ENCODE peak calls at places on chromosomes 16 and 17, in nine cellular contexts. W is CD8-positive, alpha-beta memory T cell; X is mesenchymal stem cell; K is aorta; G is iPS DF 6.9; B is mesendoderm; V is cardiac muscle cell; N is GM23338; S is left ventricle myocardium inferior. R is an unnamed sample.

GRCh38 chr16:30896890-30897730 is 696 bp downstream of the CTF1 start:
- DNase-seq in W (peak; percentile 71), X (peak; percentile 96), K (peak; percentile 97), G (no peak), B (peak; percentile 98), V (peak; percentile 94), N (peak; percentile 98), S (peak; percentile 92), R (peak; percentile 58)

GRCh38 chr16:75908301-75908700 is 182.0 kb upstream of the CPHXL start:
- DNase-seq in W (no peak), X (no peak), K (no peak), G (no peak), B (no peak), V (no peak), N (no peak), S (no peak), R (no peak)

GRCh38 chr17:30957741-30958140 is 13.1 kb upstream of the RNF135 start:
- DNase-seq in W (no peak), X (no peak), K (peak; percentile 58), G (no peak), B (no peak), V (no peak), N (no peak), S (no peak), R (no peak)

GRCh38 chr17:73007447-73007846 is 85.0 kb downstream of the SLC39A11 start:
- DNase-seq in W (no peak), X (no peak), K (no peak), G (no peak), B (no peak), V (peak; percentile 54), N (no peak), S (no peak), R (no peak)

GRCh38 chr16:13343981-13344380 is 442.6 kb downstream of the SHISA9 start:
- DNase-seq in W (no peak), X (no peak), K (no peak), G (no peak), B (no peak), V (no peak), N (no peak), S (no peak), R (no peak)

GRCh38 chr17:58329035-58329807 is 626 bp upstream of the TSPOAP1 start:
- DNase-seq in W (peak; percentile 55), X (no peak), K (peak; percentile 78), G (no peak), B (peak; percentile 42), V (no peak), N (peak; percentile 77), S (peak; percentile 30), R (no peak)

GRCh38 chr17:28751600-28752366 is 8.0 kb downstream of the TRAF4 start:
- DNase-seq in W (no peak), X (no peak), K (peak; percentile 55), G (no peak), B (no peak), V (no peak), N (no peak), S (no peak), R (no peak)

GRCh38 chr17:6523330-6523729 is 33.0 kb downstream of the PITPNM3 start:
- DNase-seq in W (no peak), X (peak; percentile 8), K (peak; percentile 31), G (no peak), B (peak; percentile 83), V (peak; percentile 21), N (peak; percentile 34), S (no peak), R (no peak)

GRCh38 chr16:86083382-86084002 is 184.5 kb downstream of the IRF8 start:
- DNase-seq in W (no peak), X (no peak), K (peak; percentile 59), G (no peak), B (no peak), V (no peak), N (no peak), S (no peak), R (peak; percentile 26)

GRCh38 chr16:4347765-4348509 is 3.2 kb downstream of the PAM16 start:
- DNase-seq in W (no peak), X (no peak), K (no peak), G (no peak), B (no peak), V (no peak), N (no peak), S (no peak), R (no peak)

GRCh38 chr17:54408741-54409140 is 491.9 kb upstream of the TOM1L1 start:
- DNase-seq in W (no peak), X (no peak), K (no peak), G (no peak), B (peak; percentile 61), V (no peak), N (no peak), S (no peak), R (no peak)

GRCh38 chr17:1730345-1731193 is 6.1 kb downstream of the WDR81 start:
- DNase-seq in W (no peak), X (peak; percentile 83), K (peak; percentile 93), G (no peak), B (no peak), V (peak; percentile 97), N (no peak), S (peak; percentile 88), R (no peak)

GRCh38 chr17:76948726-76949342 is 80.6 kb downstream of the MGAT5B start:
- DNase-seq in W (no peak), X (no peak), K (peak; percentile 68), G (no peak), B (no peak), V (no peak), N (no peak), S (no peak), R (no peak)

GRCh38 chr16:86512301-86512859 is 2.1 kb downstream of the FOXF1 start:
- DNase-seq in W (no peak), X (peak; percentile 54), K (no peak), G (no peak), B (peak; percentile 73), V (no peak), N (no peak), S (no peak), R (no peak)

GRCh38 chr16:89842471-89843408 is 14.5 kb downstream of the SPIRE2 start:
- DNase-seq in W (no peak), X (peak; percentile 54), K (no peak), G (no peak), B (no peak), V (peak; percentile 27), N (no peak), S (no peak), R (peak; percentile 29)

GRCh38 chr17:58312021-58312630 is 16.5 kb downstream of the TSPOAP1 start:
- DNase-seq in W (no peak), X (no peak), K (no peak), G (no peak), B (no peak), V (no peak), N (no peak), S (no peak), R (no peak)

GRCh38 chr17:48555183-48555615 is 10.3 kb upstream of the HOXB2 start:
- DNase-seq in W (no peak), X (peak; percentile 97), K (no peak), G (no peak), B (no peak), V (peak; percentile 88), N (no peak), S (no peak), R (peak; percentile 58)

GRCh38 chr16:61014869-61015268 is 1021.4 kb downstream of the CDH8 start:
- DNase-seq in W (no peak), X (no peak), K (no peak), G (no peak), B (peak; percentile 18), V (no peak), N (peak; percentile 44), S (no peak), R (no peak)

GRCh38 chr16:2365895-2366294 is 25.4 kb upstream of the ABCA3 start:
- DNase-seq in W (no peak), X (peak; percentile 25), K (no peak), G (no peak), B (no peak), V (peak; percentile 69), N (no peak), S (no peak), R (no peak)

DNA sequence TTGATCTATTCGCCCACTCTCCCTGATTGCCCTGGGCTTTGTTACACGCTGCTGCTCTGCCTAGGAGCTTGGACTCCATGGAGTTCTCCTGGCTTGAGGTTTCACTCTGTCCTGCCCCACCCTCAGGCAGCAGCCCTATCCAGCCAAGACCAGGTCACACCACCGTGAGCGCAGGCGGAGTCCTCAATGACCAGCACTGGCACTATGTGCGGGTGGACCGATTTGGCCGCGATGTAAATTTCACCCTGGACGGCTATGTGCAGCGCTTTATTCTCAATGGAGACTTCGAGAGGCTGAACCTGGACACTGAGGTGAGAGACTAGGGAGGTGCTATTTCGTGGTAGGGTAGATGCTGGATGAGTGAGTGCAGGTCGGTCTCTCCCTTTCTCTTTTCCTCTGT is 3.5 kb downstream of the CNTNAP1 start:
- DNase-seq in W (no peak), X (no peak), K (no peak), G (no peak), B (no peak), V (no peak), N (no peak), S (no peak), R (no peak)
- H3K4me1 ChIP-seq in W (peaks cover 21% of the 10 kb centered on the region), X (peaks cover 13% of the 10 kb centered on the region), K (no peaks in the 10 kb centered on the region), G (peaks cover 5% of the 10 kb centered on the region), B (peaks cover 5% of the 10 kb centered on the region), V (peaks cover under 1% of the 10 kb centered on the region), N (peaks cover 18% of the 10 kb centered on the region), S (peaks cover 40% of the 10 kb centered on the region), R (peaks cover 5% of the 10 kb centered on the region)

DNA sequence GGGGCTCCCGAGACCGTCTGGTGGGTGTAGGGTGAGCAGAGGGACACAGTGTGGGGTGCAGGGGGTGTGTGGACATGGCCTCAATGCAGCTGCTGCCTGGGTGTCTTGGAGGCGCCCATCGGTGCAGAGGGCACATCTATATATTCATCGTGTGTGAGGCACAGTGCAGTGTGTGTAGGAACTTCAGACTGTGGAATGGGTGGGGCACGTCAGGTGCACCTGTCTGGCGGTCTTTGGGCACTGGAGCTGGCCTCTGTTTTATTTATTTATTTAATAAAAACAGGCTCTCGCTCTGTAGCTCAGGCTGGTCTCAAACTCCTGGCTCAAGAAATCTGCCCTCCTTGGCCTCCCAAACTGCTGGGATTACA is 16.8 kb downstream of the LASP1 start:
- DNase-seq in W (no peak), X (no peak), K (no peak), G (no peak), B (no peak), V (no peak), N (no peak), S (no peak), R (no peak)
- H3K4me1 ChIP-seq in W (peaks cover 97% of the 10 kb centered on the region), X (peaks cover 47% of the 10 kb centered on the region), K (peaks cover 5% of the 10 kb centered on the region), G (peaks cover 11% of the 10 kb centered on the region), B (peaks cover 18% of the 10 kb centered on the region), V (peaks cover 31% of the 10 kb centered on the region), N (peaks cover 50% of the 10 kb centered on the region), S (peaks cover 81% of the 10 kb centered on the region), R (peaks cover 30% of the 10 kb centered on the region)

GRCh38 chr17:62792122-62792800 is 15.9 kb downstream of the MARCHF10 start:
- DNase-seq in W (no peak), X (peak; percentile 98), K (no peak), G (no peak), B (no peak), V (peak; percentile 62), N (no peak), S (no peak), R (no peak)
- H3K4me1 ChIP-seq in W (no peaks in the 10 kb centered on the region), X (peaks cover 16% of the 10 kb centered on the region), K (no peaks in the 10 kb centered on the region), G (no peaks in the 10 kb centered on the region), B (no peaks in the 10 kb centered on the region), V (peaks cover 11% of the 10 kb centered on the region), N (no peaks in the 10 kb centered on the region), S (no peaks in the 10 kb centered on the region), R (no peaks in the 10 kb centered on the region)

DNA sequence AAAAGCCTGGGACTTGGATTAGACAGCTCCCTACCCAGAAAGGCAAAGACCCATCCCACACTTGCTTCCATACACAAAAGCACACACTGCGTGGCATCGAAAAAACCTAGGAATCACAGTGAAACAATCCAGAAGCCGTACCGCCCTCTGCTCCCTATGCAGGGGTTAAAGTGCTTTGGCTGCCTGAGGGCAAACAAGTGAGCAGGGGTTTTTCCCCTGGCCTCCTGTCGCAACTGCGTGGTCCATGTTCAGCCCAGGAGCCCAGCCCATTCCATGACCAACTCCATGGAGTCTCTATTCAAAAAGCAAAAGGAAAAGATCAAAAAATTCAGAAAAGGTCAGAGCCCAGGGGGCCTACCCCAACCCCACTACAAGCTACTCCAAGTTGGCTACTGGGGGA is 3.6 kb upstream of the GSDMB start:
- DNase-seq in W (no peak), X (no peak), K (no peak), G (no peak), B (no peak), V (no peak), N (no peak), S (no peak), R (no peak)
- H3K4me1 ChIP-seq in W (peaks cover 76% of the 10 kb centered on the region), X (peaks cover 24% of the 10 kb centered on the region), K (no peaks in the 10 kb centered on the region), G (peaks cover 3% of the 10 kb centered on the region), B (peaks cover 6% of the 10 kb centered on the region), V (peaks cover 21% of the 10 kb centered on the region), N (peaks cover 7% of the 10 kb centered on the region), S (peaks cover 48% of the 10 kb centered on the region), R (peaks cover 22% of the 10 kb centered on the region)

R was measured in Caco-2.